ENCODE peak calls at places on chromosomes 4 and X, in seven cellular contexts. Q, Y, O, M, F, X and W are unnamed samples.

GRCh38 chr4:155777971-155778710 is 19.3 kb downstream of the GUCY1B1 start:
- DNase-seq in Q (no peak), Y (peak), O (no peak), M (no peak), F (no peak), X (no peak), W (no peak)

GRCh38 chrX:12405306-12405705 is 267.0 kb downstream of the FRMPD4 start:
- DNase-seq in Q (no peak), Y (no peak), O (no peak), M (no peak), F (no peak), X (no peak), W (no peak)

GRCh38 chr4:189843392-189844009 is 97.2 kb upstream of the FRG1 start:
- DNase-seq in Q (no peak), Y (no peak), O (no peak), M (no peak), F (no peak), X (no peak), W (peak)

GRCh38 chr4:14111730-14112171 is 484.2 kb upstream of the BOD1L1 start:
- DNase-seq in Q (no peak), Y (peak), O (no peak), M (no peak), F (no peak), X (no peak), W (no peak)

GRCh38 chr4:122117743-122118142 is 34.4 kb upstream of the BLTP1 start:
- DNase-seq in Q (no peak), Y (peak), O (no peak), M (no peak), F (no peak), X (no peak), W (no peak)

GRCh38 chrX:40104649-40105015 is 6.9 kb upstream of the BCOR start:
- DNase-seq in Q (peak), Y (peak), O (no peak), M (peak), F (no peak), X (peak), W (peak)

GRCh38 chrX:84487365-84488353 is 14.6 kb downstream of the HDX start:
- DNase-seq in Q (no peak), Y (no peak), O (no peak), M (no peak), F (no peak), X (no peak), W (no peak)

GRCh38 chrX:130085551-130085986 is 24.7 kb downstream of the ELF4 start:
- DNase-seq in Q (no peak), Y (peak), O (no peak), M (peak), F (no peak), X (no peak), W (peak)

GRCh38 chr4:7721984-7722551 is 217.6 kb downstream of the AFAP1 start:
- DNase-seq in Q (no peak), Y (no peak), O (no peak), M (no peak), F (no peak), X (no peak), W (no peak)

GRCh38 chr4:152033621-152034020 is 272.8 kb upstream of the GATB start:
- DNase-seq in Q (no peak), Y (peak), O (no peak), M (no peak), F (no peak), X (no peak), W (no peak)

GRCh38 chr4:6415306-6415705 is 57.1 kb downstream of the PPP2R2C start:
- DNase-seq in Q (no peak), Y (no peak), O (no peak), M (no peak), F (no peak), X (no peak), W (no peak)

GRCh38 chrX:151030845-151031244 is 47.7 kb downstream of the HMGB3 start:
- DNase-seq in Q (no peak), Y (no peak), O (no peak), M (no peak), F (no peak), X (no peak), W (no peak)

GRCh38 chrX:31988975-31989374 is 917.1 kb upstream of the FTHL17 start:
- DNase-seq in Q (no peak), Y (no peak), O (no peak), M (no peak), F (no peak), X (no peak), W (no peak)

GRCh38 chr4:113969935-113970334 is 9.5 kb downstream of the ARSJ start:
- DNase-seq in Q (no peak), Y (no peak), O (no peak), M (no peak), F (no peak), X (no peak), W (no peak)

GRCh38 chrX:68829594-68830485 is 1.0 kb downstream of the EFNB1 start:
- DNase-seq in Q (peak), Y (peak), O (no peak), M (no peak), F (no peak), X (no peak), W (peak)

GRCh38 chr4:23768541-23768940 is 121.3 kb downstream of the PPARGC1A start:
- DNase-seq in Q (no peak), Y (no peak), O (no peak), M (no peak), F (no peak), X (no peak), W (no peak)

GRCh38 chrX:108000751-108001150 is 18.6 kb upstream of the TEX13B start:
- DNase-seq in Q (no peak), Y (no peak), O (no peak), M (no peak), F (peak), X (no peak), W (peak)

GRCh38 chr4:123452585-123452984 is 56.0 kb downstream of the SPRY1 start:
- DNase-seq in Q (peak), Y (peak), O (no peak), M (peak), F (peak), X (peak), W (peak)

GRCh38 chr4:2299794-2300193 is 37.9 kb upstream of the MXD4 start:
- DNase-seq in Q (no peak), Y (no peak), O (no peak), M (no peak), F (no peak), X (peak), W (no peak)
- H3K4me3 ChIP-seq in Q (no peak), Y (no peak), O (no peak), M (no peak), F (no peak), X (no peak), W (no peak)

DNA sequence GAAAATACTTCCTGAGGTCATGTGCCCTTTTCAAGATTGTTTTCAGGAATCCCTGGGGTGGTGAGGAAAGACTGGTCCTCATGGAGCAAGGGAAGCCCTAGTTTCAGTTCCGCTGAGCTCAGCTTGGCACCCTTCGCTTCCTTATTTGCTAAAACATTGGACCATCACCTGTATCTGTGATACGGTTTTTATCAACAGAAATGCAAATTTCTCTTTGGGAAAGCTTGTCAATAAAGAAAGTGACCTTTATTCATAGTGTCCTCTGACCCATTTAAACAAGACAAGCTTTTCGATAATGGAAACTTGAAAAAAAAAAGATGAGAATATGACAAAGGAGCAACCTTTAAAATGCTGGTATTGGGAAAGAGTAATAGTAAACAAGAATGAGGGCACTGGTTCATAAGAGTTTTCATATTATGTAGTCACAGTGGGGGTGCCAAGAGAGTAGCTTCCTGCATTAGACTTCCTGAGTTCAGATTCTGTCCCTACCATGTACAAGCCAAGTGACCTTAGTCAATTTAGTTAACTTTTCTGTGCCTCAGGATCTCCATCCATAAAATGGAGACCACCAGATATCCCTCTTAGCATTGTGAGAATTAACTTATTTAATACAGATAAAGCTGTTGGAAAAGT is 57.0 kb upstream of the RAI2 start:
- DNase-seq in Q (no peak), Y (no peak), O (no peak), M (no peak), F (no peak), X (no peak), W (no peak)
- TF ChIP-seq POLR2A in Q (no peak), Y (no peak), O (no peak), M (no peak), F (no peak), X (no peak), W (no peak)

GRCh38 chr4:74056114-74056857 is 17.8 kb upstream of the CXCL3 start:
- DNase-seq in Q (no peak), Y (peak), O (no peak), M (no peak), F (no peak), X (no peak), W (no peak)
- TF ChIP-seq CTCF in Q (no peak), Y (peak), O (no peak), M (no peak), F (no peak), X (no peak), W (no peak)

GRCh38 chrX:123185714-123186113 is 1.6 kb downstream of the GRIA3 start:
- DNase-seq in Q (no peak), Y (no peak), O (no peak), M (no peak), F (no peak), X (no peak), W (no peak)

GRCh38 chrX:123184199-123184857 is at the start of gene GRIA3:
- DNase-seq in Q (no peak), Y (no peak), O (no peak), M (no peak), F (no peak), X (no peak), W (no peak)

GRCh38 chrX:123188081-123188480 is 4.0 kb downstream of the GRIA3 start:
- DNase-seq in Q (no peak), Y (no peak), O (no peak), M (no peak), F (peak), X (no peak), W (no peak)

GRCh38 chrX:123186796-123187195 is 2.7 kb downstream of the GRIA3 start:
- DNase-seq in Q (no peak), Y (no peak), O (no peak), M (no peak), F (no peak), X (no peak), W (no peak)

DNA sequence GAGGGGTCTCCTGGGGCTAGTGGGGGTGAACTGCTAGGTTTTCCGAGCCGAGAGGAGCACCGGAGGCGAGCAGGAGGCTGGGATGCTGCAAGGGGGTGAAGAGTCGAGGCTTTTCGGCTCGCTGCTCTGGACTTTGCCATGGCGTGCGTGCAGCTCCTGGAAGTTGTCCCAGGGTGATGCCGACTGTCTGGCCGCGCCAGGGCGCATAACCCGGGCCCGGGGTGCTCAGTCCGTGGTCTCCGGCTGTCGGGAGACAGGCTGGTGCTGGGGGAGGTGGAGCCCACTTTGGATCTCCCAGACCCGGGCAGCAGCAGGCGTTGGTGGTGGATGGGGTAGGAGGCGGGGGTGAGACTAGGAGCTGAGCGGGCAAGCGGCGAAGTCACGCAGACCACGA is 777 bp downstream of the GRIA3 start:
- DNase-seq in Q (no peak), Y (no peak), O (peak), M (no peak), F (no peak), X (no peak), W (no peak)
- H3K4me3 ChIP-seq in Q (peak), Y (no peak), O (peak), M (peak), F (no peak), X (peak), W (no peak)

GRCh38 chr4:42655921-42656735 is 777 bp downstream of the ATP8A1 start:
- DNase-seq in Q (peak), Y (no peak), O (peak), M (peak), F (peak), X (peak), W (peak)
- TF ChIP-seq POLR2A in Q (no peak), Y (no peak), O (no peak), M (no peak), F (no peak), X (no peak), W (peak)

DNA sequence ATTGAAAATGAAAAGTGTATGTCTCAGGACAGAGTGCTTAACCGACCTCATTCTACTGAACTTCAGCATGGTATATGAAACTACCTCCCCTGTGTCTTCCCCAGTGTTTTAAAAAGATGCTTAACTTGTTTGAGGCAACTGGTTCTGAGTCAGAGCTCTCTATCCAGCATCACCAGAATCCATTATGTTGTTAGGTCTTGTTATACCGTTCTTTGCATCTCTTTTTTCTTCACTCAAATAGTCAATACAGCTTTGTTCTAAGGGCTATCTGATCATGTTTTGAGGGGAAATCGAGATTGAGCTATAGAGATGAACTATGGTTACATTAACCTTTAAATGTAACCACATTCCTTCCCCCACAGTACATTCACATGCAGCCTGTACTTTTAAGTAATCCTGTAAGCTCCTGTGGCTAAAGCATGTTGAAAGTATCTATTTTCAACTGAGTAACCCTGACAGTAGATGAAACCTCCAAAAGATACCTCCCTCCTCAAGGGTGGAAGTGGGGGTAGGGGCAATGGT is 514.4 kb downstream of the RPA4 start:
- DNase-seq in Q (no peak), Y (peak), O (no peak), M (no peak), F (no peak), X (no peak), W (no peak)
- TF ChIP-seq CTCF in Q (no peak), Y (no peak), O (no peak), M (no peak), F (no peak), X (no peak), W (no peak)

GRCh38 chr4:47490550-47490949 is 5.5 kb downstream of the ATP10D start:
- DNase-seq in Q (no peak), Y (no peak), O (no peak), M (no peak), F (no peak), X (no peak), W (no peak)

GRCh38 chr4:47488706-47489105 is 3.6 kb downstream of the ATP10D start:
- DNase-seq in Q (no peak), Y (no peak), O (no peak), M (no peak), F (no peak), X (no peak), W (no peak)

GRCh38 chr4:47494124-47494430 is 9.0 kb downstream of the ATP10D start:
- DNase-seq in Q (no peak), Y (no peak), O (no peak), M (no peak), F (no peak), X (no peak), W (no peak)

GRCh38 chr4:47498899-47499298 is 13.8 kb downstream of the ATP10D start:
- DNase-seq in Q (no peak), Y (no peak), O (no peak), M (no peak), F (no peak), X (no peak), W (no peak)

DNA sequence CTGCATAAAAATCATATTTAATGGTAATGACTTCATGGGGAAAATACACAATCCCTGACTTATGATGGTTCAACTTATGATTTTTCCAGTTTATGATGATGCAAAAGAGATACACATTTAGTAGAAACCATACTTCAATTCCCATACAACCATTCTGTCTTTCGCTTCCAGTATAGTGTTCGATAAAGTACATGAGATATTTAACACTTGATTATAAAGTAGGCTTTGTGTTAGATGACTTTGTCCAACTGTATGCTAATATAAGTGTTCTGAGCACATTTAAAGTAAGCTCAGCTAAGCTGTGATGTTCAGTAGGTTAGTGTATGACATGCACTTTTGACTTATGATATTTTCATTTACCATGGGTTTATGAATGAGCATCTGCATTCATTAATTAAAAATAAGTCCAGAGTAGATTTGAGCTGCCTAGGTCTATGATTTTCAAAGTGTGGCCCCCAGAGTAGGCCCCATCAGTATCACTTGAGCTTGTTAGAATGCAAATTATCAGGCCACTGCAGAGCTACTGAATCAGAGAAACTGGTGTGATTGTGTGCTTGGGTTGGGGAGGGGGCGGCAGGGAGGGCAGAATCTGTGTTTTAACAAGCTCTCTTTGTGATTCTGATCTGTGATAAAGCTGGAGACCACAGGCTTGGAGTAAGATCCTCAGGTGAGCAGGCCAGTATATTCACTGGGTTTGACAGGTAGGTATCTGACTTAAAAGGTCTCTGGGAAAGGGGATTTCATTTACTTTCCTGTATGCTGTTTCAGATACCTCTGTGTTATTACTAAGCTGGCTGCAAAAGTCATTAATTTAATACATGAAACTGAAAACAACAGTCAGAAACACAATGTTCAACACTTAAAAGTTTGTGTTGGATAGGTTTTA is 8.4 kb downstream of the ATP10D start:
- DNase-seq in Q (no peak), Y (no peak), O (no peak), M (no peak), F (no peak), X (no peak), W (no peak)
- H3K4me3 ChIP-seq in Q (no peak), Y (no peak), O (no peak), M (no peak), F (no peak), X (no peak), W (no peak)

GRCh38 chrX:13650318-13650717 is 2.6 kb upstream of the TCEANC start:
- DNase-seq in Q (no peak), Y (no peak), O (no peak), M (no peak), F (no peak), X (no peak), W (no peak)

GRCh38 chrX:13649823-13650222 is 3.1 kb upstream of the TCEANC start:
- DNase-seq in Q (no peak), Y (peak), O (no peak), M (no peak), F (no peak), X (no peak), W (no peak)

GRCh38 chrX:13651150-13651549 is 1.8 kb upstream of the TCEANC start:
- DNase-seq in Q (no peak), Y (peak), O (no peak), M (no peak), F (no peak), X (no peak), W (no peak)

GRCh38 chrX:13652256-13653021 is 502 bp upstream of the TCEANC start:
- DNase-seq in Q (no peak), Y (peak), O (no peak), M (peak), F (no peak), X (no peak), W (no peak)

GRCh38 chrX:13653022-13653693 is at the start of gene TCEANC:
- DNase-seq in Q (peak), Y (peak), O (peak), M (peak), F (peak), X (peak), W (peak)
- TF ChIP-seq POLR2A in Q (peak), Y (peak), O (peak), M (peak), F (no peak), X (no peak), W (peak)

GRCh38 chr4:55554453-55555030 is 7.8 kb upstream of the CLOCK start:
- DNase-seq in Q (no peak), Y (peak), O (no peak), M (no peak), F (no peak), X (no peak), W (no peak)
- TF ChIP-seq CTCF in Q (no peak), Y (peak), O (peak), M (peak), F (no peak), X (no peak), W (peak)